ENCODE peak calls at places on chromosomes 2 and 18, in ten cellular contexts. S is CD4-positive, CD25-positive, alpha-beta regulatory T cell; I is GM04504; P is psoas muscle; H is left colon; K is HTR-8/SVneo; R is activated CD4-positive, alpha-beta memory T cell treated with anti-CD3 and anti-CD28 coated beads for 36 hours; L is naive thymus-derived CD4-positive, alpha-beta T cell; O is kidney tubule cell; F is T-helper 2 cell treated with Interferon-gamma antibody and Interleukin-4, amounts not matched to agents 5 μg/mL and 100 μg/mL, for 36 hours. Z is an unnamed sample.

GRCh38 chr2:3493610-3493997 is 25.7 kb downstream of the ADI1 start:
- DNase-seq in I (no peak), L (no peak), O (peak), H (peak), P (no peak), R (no peak), S (no peak), K (peak), F (no peak), Z (no peak)

GRCh38 chr2:162282765-162283425 is 35.6 kb downstream of the IFIH1 start:
- DNase-seq in I (peak), F (no peak), S (no peak), H (no peak), O (no peak), R (no peak), L (no peak), P (no peak), K (no peak), Z (no peak)

GRCh38 chr18:41936471-41937134 is 18.4 kb upstream of the PIK3C3 start:
- DNase-seq in K (no peak), R (no peak), S (no peak), P (no peak), L (no peak), H (no peak), F (no peak), O (peak), I (no peak), Z (no peak)

GRCh38 chr2:171434671-171434980 is 600 bp downstream of the DCAF17 start:
- DNase-seq in R (no peak), S (no peak), L (no peak), H (no peak), F (no peak), I (no peak), O (no peak), P (no peak), K (no peak), Z (no peak)

GRCh38 chr2:239724851-239725550 is 300.1 kb downstream of the NDUFA10 start:
- DNase-seq in L (peak), F (no peak), S (no peak), I (no peak), R (no peak), P (no peak), H (no peak), O (no peak), K (no peak), Z (peak)

GRCh38 chr2:73156539-73157124 is 43.9 kb upstream of the RAB11FIP5 start:
- DNase-seq in P (peak), F (no peak), I (no peak), S (peak), H (peak), L (no peak), R (peak), K (peak), O (peak), Z (peak)

GRCh38 chr18:32548688-32549087 is 78.0 kb upstream of the GAREM1 start:
- DNase-seq in S (no peak), K (no peak), R (no peak), O (peak), F (no peak), L (no peak), I (no peak), H (no peak), P (no peak), Z (no peak)

GRCh38 chr18:59659486-59660187 is 37.6 kb downstream of the CCBE1 start:
- DNase-seq in R (no peak), I (no peak), S (no peak), K (no peak), L (no peak), O (peak), F (no peak), H (no peak), P (no peak), Z (no peak)

GRCh38 chr18:44341759-44342158 is 338.9 kb upstream of the SETBP1 start:
- DNase-seq in L (no peak), P (no peak), K (no peak), F (no peak), I (no peak), R (no peak), O (peak), H (no peak), S (no peak), Z (no peak)

GRCh38 chr2:121735520-121736074 is 1.1 kb downstream of the NIFK start:
- DNase-seq in K (no peak), I (no peak), R (no peak), F (no peak), S (peak), O (peak), H (no peak), P (no peak), L (no peak), Z (no peak)

GRCh38 chr2:241237047-241237446 is 48.6 kb downstream of the ANO7 start:
- DNase-seq in K (no peak), F (no peak), S (no peak), H (no peak), L (no peak), O (no peak), R (no peak), P (no peak), I (no peak), Z (no peak)

GRCh38 chr2:109376796-109377495 is 236.8 kb downstream of the SEPTIN10 start:
- DNase-seq in S (no peak), K (no peak), F (no peak), P (no peak), O (no peak), H (no peak), R (no peak), I (no peak), L (peak), Z (no peak)

GRCh38 chr2:136423516-136423996 is 305.6 kb upstream of the CXCR4 start:
- DNase-seq in S (peak), P (peak), I (peak), K (peak), O (peak), F (peak), L (peak), H (peak), R (peak), Z (peak)

GRCh38 chr2:43178602-43179542 is 47.5 kb downstream of the ZFP36L2 start:
- DNase-seq in R (peak), F (no peak), K (peak), L (no peak), P (peak), O (peak), H (peak), I (peak), S (no peak), Z (no peak)

GRCh38 chr2:191417746-191418145 is 172.5 kb downstream of the MYO1B start:
- DNase-seq in P (no peak), H (peak), O (no peak), I (no peak), F (no peak), K (no peak), L (no peak), S (no peak), R (no peak), Z (no peak)